ENCODE peak calls at places on chromosomes 7 and 10, in ten cellular contexts. B is stimulated activated CD8-positive, alpha-beta memory T cell treated with anti-CD3 and anti-CD28 coated beads, Interleukin-4, amount 100 ng/mL, for 24 hours; K is T-helper 2 cell; S is NCI-H1105; G is endothelial cell; Y is activated CD4-positive, alpha-beta T cell treated with anti-CD3 and anti-CD28 coated beads for 36 hours; M is brain pericyte; H is H7; I is GM12864; T is activated T-cell treated with anti-CD3 and anti-CD28 coated beads, Interleukin-2, amount 50 U/mL, for 72 hours. D is an unnamed sample.

GRCh38 chr7:155166673-155167370 is 96.7 kb downstream of the HTR5A start:
- DNase-seq in S (no peak), M (no peak), G (no peak), B (no peak), H (no peak), I (peak), Y (no peak), T (no peak), K (no peak), D (peak)

GRCh38 chr10:131971591-131971990 is 10.1 kb downstream of the BNIP3 start:
- DNase-seq in I (no peak), K (no peak), M (no peak), G (no peak), T (no peak), S (no peak), B (no peak), Y (no peak), H (no peak), D (no peak)

GRCh38 chr7:5478568-5479045 is 55.0 kb upstream of the TNRC18 start:
- DNase-seq in H (peak), M (no peak), S (no peak), B (no peak), K (no peak), Y (peak), I (no peak), T (no peak), G (no peak), D (no peak)

GRCh38 chr7:33640732-33641131 is 264.6 kb upstream of the BMPER start:
- DNase-seq in T (no peak), I (no peak), G (no peak), S (no peak), Y (no peak), H (no peak), K (no peak), M (no peak), B (no peak), D (no peak)

GRCh38 chr10:22630229-22631174 is 83.9 kb downstream of the PIP4K2A start:
- DNase-seq in H (no peak), G (no peak), I (no peak), B (no peak), K (no peak), T (peak), Y (peak), S (no peak), M (no peak), D (no peak)

GRCh38 chr10:124155781-124156401 is 62.5 kb upstream of the CHST15 start:
- DNase-seq in H (no peak), G (no peak), S (no peak), I (no peak), K (no peak), T (no peak), M (no peak), B (no peak), Y (no peak), D (no peak)

GRCh38 chr10:132300582-132300981 is 7.2 kb downstream of the STK32C start:
- DNase-seq in M (no peak), I (no peak), T (no peak), G (no peak), Y (no peak), S (no peak), K (no peak), B (no peak), H (no peak), D (no peak)

GRCh38 chr10:19730071-19730470 is 86.2 kb upstream of the PLXDC2 start:
- DNase-seq in H (no peak), Y (no peak), I (no peak), M (no peak), G (no peak), T (no peak), S (no peak), B (no peak), K (no peak), D (no peak)

GRCh38 chr10:99995713-99996112 is 14.0 kb downstream of the DNMBP start:
- DNase-seq in S (no peak), H (no peak), Y (no peak), I (no peak), B (no peak), M (no peak), K (no peak), G (no peak), T (no peak), D (no peak)

GRCh38 chr7:129952164-129952652 is 552 bp downstream of the UBE2H start:
- DNase-seq in I (no peak), M (no peak), B (no peak), K (peak), G (peak), S (peak), Y (peak), H (no peak), T (peak), D (no peak)

GRCh38 chr7:11128500-11128899 is 154.8 kb downstream of the PHF14 start:
- DNase-seq in K (no peak), I (no peak), G (no peak), T (no peak), Y (no peak), B (no peak), S (no peak), H (peak), M (no peak), D (no peak)

GRCh38 chr7:105126436-105126975 is 112.5 kb downstream of the KMT2E start:
- DNase-seq in S (no peak), K (no peak), B (no peak), G (no peak), H (no peak), T (no peak), Y (no peak), M (no peak), I (no peak), D (no peak)

GRCh38 chr10:69962746-69963135 is 89.9 kb upstream of the MACROH2A2 start:
- DNase-seq in K (no peak), I (no peak), H (no peak), S (no peak), Y (no peak), T (no peak), B (no peak), M (no peak), G (no peak), D (no peak)

GRCh38 chr7:75642810-75643486 is 95.8 kb downstream of the HIP1 start:
- DNase-seq in G (peak), Y (peak), S (no peak), T (peak), M (no peak), H (peak), I (peak), B (peak), K (peak), D (peak)

D was measured in smooth muscle cell of the brain vasculature.